ENCODE peak calls at places on chromosomes 5 and 9, in six cellular contexts. S is small intestine, R is ovary, K is lung, I is fibroblast of lung, M is Peyer's patch. E is an unnamed sample.

GRCh38 chr5:145495741-145496140 is 339.4 kb downstream of the PRELID2 start:
- DNase-seq in S (peak), R (no peak), K (no peak), I (peak), M (no peak), E (no peak)

GRCh38 chr9:15286288-15286834 is 20.7 kb downstream of the TTC39B start:
- DNase-seq in S (no peak), R (no peak), K (no peak), I (no peak), M (no peak), E (no peak)

GRCh38 chr5:329758-330149 is 8.2 kb downstream of the AHRR start:
- DNase-seq in S (no peak), R (no peak), K (no peak), I (no peak), M (no peak), E (no peak)

GRCh38 chr5:157520911-157521703 is 54.5 kb downstream of the ADAM19 start:
- DNase-seq in S (no peak), R (no peak), K (peak), I (peak), M (no peak), E (no peak)

GRCh38 chr5:168740055-168740820 is 161.1 kb upstream of the PANK3 start:
- DNase-seq in S (no peak), R (no peak), K (no peak), I (no peak), M (no peak), E (no peak)

GRCh38 chr9:115305543-115305942 is 187.6 kb upstream of the TNC start:
- DNase-seq in S (no peak), R (no peak), K (no peak), I (no peak), M (no peak), E (no peak)

GRCh38 chr5:138077064-138077696 is 6.7 kb upstream of the WNT8A start:
- DNase-seq in S (peak), R (peak), K (peak), I (peak), M (peak), E (peak)

GRCh38 chr9:109289931-109290330 is 30.9 kb downstream of the EPB41L4B start:
- DNase-seq in S (no peak), R (no peak), K (no peak), I (no peak), M (no peak), E (no peak)

GRCh38 chr9:73565026-73565425 is 413.4 kb downstream of the ANXA1 start:
- DNase-seq in S (no peak), R (no peak), K (no peak), I (peak), M (no peak), E (no peak)

GRCh38 chr9:95084254-95084934 is 233.1 kb downstream of the FANCC start:
- DNase-seq in S (no peak), R (no peak), K (no peak), I (no peak), M (no peak), E (no peak)

GRCh38 chr9:121404906-121405305 is 34.9 kb upstream of the STOM start:
- DNase-seq in S (no peak), R (no peak), K (no peak), I (no peak), M (no peak), E (no peak)

GRCh38 chr5:111742595-111742994 is 14.4 kb downstream of the NREP start:
- DNase-seq in S (peak), R (peak), K (no peak), I (peak), M (no peak), E (no peak)

GRCh38 chr9:135741276-135742219 is 39.6 kb downstream of the KCNT1 start:
- DNase-seq in S (no peak), R (no peak), K (no peak), I (no peak), M (no peak), E (no peak)

GRCh38 chr5:139653616-139654015 is 5.5 kb downstream of the CXXC5 start:
- DNase-seq in S (no peak), R (no peak), K (no peak), I (no peak), M (no peak), E (peak)
- H3K4me3 ChIP-seq in S (no peak), R (no peak), K (no peak), I (no peak), M (no peak), E (peak)

GRCh38 chr5:7181841-7182240 is 214.1 kb upstream of the ADCY2 start:
- DNase-seq in S (peak), R (no peak), K (no peak), I (no peak), M (no peak), E (no peak)
- H3K4me3 ChIP-seq in S (no peak), R (no peak), K (no peak), I (no peak), M (no peak), E (no peak)

DNA sequence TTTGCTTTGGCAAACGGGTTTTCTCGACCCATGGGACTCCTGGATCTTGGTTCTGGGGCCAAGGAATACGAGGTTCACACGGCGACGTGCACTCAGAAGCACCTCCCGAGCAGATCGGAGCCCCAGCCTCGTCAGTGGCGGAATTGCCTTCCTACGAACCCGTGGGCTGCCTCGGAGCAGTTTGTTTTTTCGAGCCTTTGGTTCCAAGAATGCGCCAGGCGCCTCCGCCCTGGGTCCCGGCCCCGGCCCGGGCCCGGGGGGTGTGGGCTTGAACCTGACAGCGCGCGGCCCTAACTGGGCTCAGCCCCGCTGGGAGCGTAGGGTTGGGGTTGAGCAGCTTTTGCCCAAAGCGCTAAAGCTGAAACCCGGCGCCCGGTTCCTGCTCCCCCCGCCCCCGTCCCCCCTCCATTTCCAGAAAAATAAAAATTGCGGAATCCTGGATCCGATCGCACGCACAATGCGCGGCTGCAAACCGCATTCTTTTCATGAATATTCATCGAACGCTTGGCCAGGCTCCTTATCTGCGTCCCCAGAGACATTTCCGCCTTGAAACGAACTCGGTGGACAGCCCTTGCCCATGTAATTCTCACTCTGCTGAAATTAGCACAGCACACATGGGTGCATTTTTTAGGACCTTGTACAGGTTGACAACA is 1.0 kb downstream of the BASP1 start:
- DNase-seq in S (no peak), R (peak), K (no peak), I (peak), M (no peak), E (peak)
- H3K4me3 ChIP-seq in S (peak), R (peak), K (peak), I (peak), M (peak), E (peak)

GRCh38 chr9:17135578-17135904 is 701 bp downstream of the CNTLN start:
- DNase-seq in S (no peak), R (no peak), K (no peak), I (no peak), M (peak), E (no peak)
- H3K4me3 ChIP-seq in S (peak), R (peak), K (peak), I (peak), M (peak), E (peak)